ENCODE peak calls at places on chromosomes 3 and 15, in seven cellular contexts. One of them, this sample, is unnamed.

GRCh38 chr3:187264946-187265345 is 26.6 kb downstream of the MASP1 start:
- DNase-seq in T follicular helper cell: no peak
- DNase-seq in H7: no peak
- DNase-seq in AG10803: peak; percentile 48
- DNase-seq in NCI-H345: no peak
- DNase-seq in T-helper 2 cell: no peak
- DNase-seq in stimulated activated CD4-positive, alpha-beta T cell treated with anti-CD3 and anti-CD28 coated beads, Interleukin-12 subunit alpha, Interleukin-12 subunit beta, amount 100 ng/mL, for 4 hours: no peak
- DNase-seq in this sample: no peak

GRCh38 chr3:25113891-25114290 is 314.2 kb upstream of the RARB start:
- DNase-seq in T-helper 2 cell: no peak
- DNase-seq in H7: no peak
- DNase-seq in T follicular helper cell: no peak
- DNase-seq in stimulated activated CD4-positive, alpha-beta T cell treated with anti-CD3 and anti-CD28 coated beads, Interleukin-12 subunit alpha, Interleukin-12 subunit beta, amount 100 ng/mL, for 4 hours: no peak
- DNase-seq in NCI-H345: no peak
- DNase-seq in AG10803: no peak
- DNase-seq in this sample: no peak

GRCh38 chr3:149648525-149648924 is 9.3 kb downstream of the WWTR1 start:
- DNase-seq in T follicular helper cell: no peak
- DNase-seq in NCI-H345: no peak
- DNase-seq in stimulated activated CD4-positive, alpha-beta T cell treated with anti-CD3 and anti-CD28 coated beads, Interleukin-12 subunit alpha, Interleukin-12 subunit beta, amount 100 ng/mL, for 4 hours: no peak
- DNase-seq in AG10803: no peak
- DNase-seq in T-helper 2 cell: no peak
- DNase-seq in H7: no peak
- DNase-seq in this sample: no peak

GRCh38 chr3:94036909-94037507 is 8.6 kb upstream of the STX19 start:
- DNase-seq in AG10803: peak; percentile 66
- DNase-seq in stimulated activated CD4-positive, alpha-beta T cell treated with anti-CD3 and anti-CD28 coated beads, Interleukin-12 subunit alpha, Interleukin-12 subunit beta, amount 100 ng/mL, for 4 hours: no peak
- DNase-seq in T follicular helper cell: no peak
- DNase-seq in T-helper 2 cell: no peak
- DNase-seq in NCI-H345: no peak
- DNase-seq in H7: peak; percentile 42
- DNase-seq in this sample: no peak

GRCh38 chr3:69428657-69429255 is 42.9 kb upstream of the FRMD4B start:
- DNase-seq in T-helper 2 cell: no peak
- DNase-seq in NCI-H345: no peak
- DNase-seq in AG10803: no peak
- DNase-seq in stimulated activated CD4-positive, alpha-beta T cell treated with anti-CD3 and anti-CD28 coated beads, Interleukin-12 subunit alpha, Interleukin-12 subunit beta, amount 100 ng/mL, for 4 hours: no peak
- DNase-seq in H7: no peak
- DNase-seq in T follicular helper cell: no peak
- DNase-seq in this sample: no peak

GRCh38 chr15:67943475-67943874 is 103.6 kb upstream of the RNU6-1 start:
- DNase-seq in T follicular helper cell: no peak
- DNase-seq in T-helper 2 cell: no peak
- DNase-seq in stimulated activated CD4-positive, alpha-beta T cell treated with anti-CD3 and anti-CD28 coated beads, Interleukin-12 subunit alpha, Interleukin-12 subunit beta, amount 100 ng/mL, for 4 hours: no peak
- DNase-seq in H7: no peak
- DNase-seq in NCI-H345: no peak
- DNase-seq in AG10803: no peak
- DNase-seq in this sample: no peak

GRCh38 chr15:92033319-92033718 is 179.8 kb downstream of the SLCO3A1 start:
- DNase-seq in T-helper 2 cell: no peak
- DNase-seq in T follicular helper cell: no peak
- DNase-seq in H7: no peak
- DNase-seq in stimulated activated CD4-positive, alpha-beta T cell treated with anti-CD3 and anti-CD28 coated beads, Interleukin-12 subunit alpha, Interleukin-12 subunit beta, amount 100 ng/mL, for 4 hours: no peak
- DNase-seq in NCI-H345: no peak
- DNase-seq in AG10803: no peak
- DNase-seq in this sample: no peak

GRCh38 chr3:136992091-136992490 is 34.3 kb downstream of the IL20RB start:
- DNase-seq in T follicular helper cell: no peak
- DNase-seq in NCI-H345: no peak
- DNase-seq in T-helper 2 cell: no peak
- DNase-seq in stimulated activated CD4-positive, alpha-beta T cell treated with anti-CD3 and anti-CD28 coated beads, Interleukin-12 subunit alpha, Interleukin-12 subunit beta, amount 100 ng/mL, for 4 hours: no peak
- DNase-seq in AG10803: no peak
- DNase-seq in H7: no peak
- DNase-seq in this sample: no peak

GRCh38 chr3:16503191-16503776 is 10.2 kb downstream of the RFTN1 start:
- DNase-seq in AG10803: peak; percentile 61
- DNase-seq in NCI-H345: no peak
- DNase-seq in stimulated activated CD4-positive, alpha-beta T cell treated with anti-CD3 and anti-CD28 coated beads, Interleukin-12 subunit alpha, Interleukin-12 subunit beta, amount 100 ng/mL, for 4 hours: no peak
- DNase-seq in T-helper 2 cell: no peak
- DNase-seq in H7: no peak
- DNase-seq in T follicular helper cell: no peak
- DNase-seq in this sample: no peak

GRCh38 chr3:185270262-185270955 is 16.6 kb upstream of the EHHADH start:
- DNase-seq in stimulated activated CD4-positive, alpha-beta T cell treated with anti-CD3 and anti-CD28 coated beads, Interleukin-12 subunit alpha, Interleukin-12 subunit beta, amount 100 ng/mL, for 4 hours: no peak
- DNase-seq in NCI-H345: peak; percentile 15
- DNase-seq in H7: peak; percentile 71
- DNase-seq in T follicular helper cell: no peak
- DNase-seq in AG10803: peak; percentile 41
- DNase-seq in T-helper 2 cell: no peak
- DNase-seq in this sample: no peak

GRCh38 chr15:80489030-80489594 is 84.9 kb downstream of the ARNT2 start:
- DNase-seq in AG10803: peak; percentile 94
- DNase-seq in stimulated activated CD4-positive, alpha-beta T cell treated with anti-CD3 and anti-CD28 coated beads, Interleukin-12 subunit alpha, Interleukin-12 subunit beta, amount 100 ng/mL, for 4 hours: no peak
- DNase-seq in H7: no peak
- DNase-seq in T-helper 2 cell: no peak
- DNase-seq in NCI-H345: no peak
- DNase-seq in T follicular helper cell: no peak
- DNase-seq in this sample: no peak

GRCh38 chr3:32996755-32997091 is 45.3 kb downstream of the CCR4 start:
- DNase-seq in H7: no peak
- DNase-seq in T follicular helper cell: no peak
- DNase-seq in NCI-H345: no peak
- DNase-seq in AG10803: no peak
- DNase-seq in stimulated activated CD4-positive, alpha-beta T cell treated with anti-CD3 and anti-CD28 coated beads, Interleukin-12 subunit alpha, Interleukin-12 subunit beta, amount 100 ng/mL, for 4 hours: no peak
- DNase-seq in T-helper 2 cell: no peak
- DNase-seq in this sample: no peak

GRCh38 chr3:112604536-112604935 is 36.4 kb downstream of the CCDC80 start:
- DNase-seq in T-helper 2 cell: no peak
- DNase-seq in AG10803: peak; percentile 90
- DNase-seq in H7: no peak
- DNase-seq in T follicular helper cell: no peak
- DNase-seq in NCI-H345: no peak
- DNase-seq in stimulated activated CD4-positive, alpha-beta T cell treated with anti-CD3 and anti-CD28 coated beads, Interleukin-12 subunit alpha, Interleukin-12 subunit beta, amount 100 ng/mL, for 4 hours: no peak
- DNase-seq in this sample: no peak

GRCh38 chr3:11718582-11719405 is 75.1 kb upstream of the VGLL4 start:
- DNase-seq in T-helper 2 cell: peak; percentile 28
- DNase-seq in H7: peak; percentile 69
- DNase-seq in stimulated activated CD4-positive, alpha-beta T cell treated with anti-CD3 and anti-CD28 coated beads, Interleukin-12 subunit alpha, Interleukin-12 subunit beta, amount 100 ng/mL, for 4 hours: peak; percentile 38
- DNase-seq in T follicular helper cell: peak; percentile 2
- DNase-seq in NCI-H345: peak; percentile 33
- DNase-seq in AG10803: peak; percentile 62
- DNase-seq in this sample: no peak

GRCh38 chr15:41207687-41208448 is 22.7 kb downstream of the EXD1 start:
- DNase-seq in AG10803: peak; percentile 38
- DNase-seq in T follicular helper cell: no peak
- DNase-seq in T-helper 2 cell: no peak
- DNase-seq in H7: no peak
- DNase-seq in NCI-H345: no peak
- DNase-seq in stimulated activated CD4-positive, alpha-beta T cell treated with anti-CD3 and anti-CD28 coated beads, Interleukin-12 subunit alpha, Interleukin-12 subunit beta, amount 100 ng/mL, for 4 hours: no peak
- DNase-seq in this sample: no peak

GRCh38 chr3:72888546-72889309 is 882 bp downstream of the GXYLT2 start:
- DNase-seq in NCI-H345: peak; percentile 26
- DNase-seq in T follicular helper cell: no peak
- DNase-seq in T-helper 2 cell: no peak
- DNase-seq in stimulated activated CD4-positive, alpha-beta T cell treated with anti-CD3 and anti-CD28 coated beads, Interleukin-12 subunit alpha, Interleukin-12 subunit beta, amount 100 ng/mL, for 4 hours: no peak
- DNase-seq in H7: peak; percentile 68
- DNase-seq in AG10803: no peak
- DNase-seq in this sample: no peak

GRCh38 chr3:193544289-193544688 is 10.4 kb downstream of the ATP13A4 start:
- DNase-seq in H7: no peak
- DNase-seq in T follicular helper cell: no peak
- DNase-seq in NCI-H345: no peak
- DNase-seq in AG10803: no peak
- DNase-seq in stimulated activated CD4-positive, alpha-beta T cell treated with anti-CD3 and anti-CD28 coated beads, Interleukin-12 subunit alpha, Interleukin-12 subunit beta, amount 100 ng/mL, for 4 hours: no peak
- DNase-seq in T-helper 2 cell: no peak
- DNase-seq in this sample: no peak

GRCh38 chr3:46845397-46845859 is 17.8 kb downstream of the MYL3 start:
- DNase-seq in NCI-H345: no peak
- DNase-seq in H7: peak; percentile 87
- DNase-seq in AG10803: peak; percentile 92
- DNase-seq in T follicular helper cell: no peak
- DNase-seq in T-helper 2 cell: no peak
- DNase-seq in stimulated activated CD4-positive, alpha-beta T cell treated with anti-CD3 and anti-CD28 coated beads, Interleukin-12 subunit alpha, Interleukin-12 subunit beta, amount 100 ng/mL, for 4 hours: no peak
- DNase-seq in this sample: no peak

GRCh38 chr15:40789999-40790398 is 16.9 kb upstream of the ZFYVE19 start:
- DNase-seq in stimulated activated CD4-positive, alpha-beta T cell treated with anti-CD3 and anti-CD28 coated beads, Interleukin-12 subunit alpha, Interleukin-12 subunit beta, amount 100 ng/mL, for 4 hours: no peak
- DNase-seq in H7: no peak
- DNase-seq in AG10803: no peak
- DNase-seq in NCI-H345: no peak
- DNase-seq in T follicular helper cell: no peak
- DNase-seq in T-helper 2 cell: no peak
- DNase-seq in this sample: no peak

GRCh38 chr15:68414591-68414990 is 17.4 kb downstream of the ITGA11 start:
- DNase-seq in stimulated activated CD4-positive, alpha-beta T cell treated with anti-CD3 and anti-CD28 coated beads, Interleukin-12 subunit alpha, Interleukin-12 subunit beta, amount 100 ng/mL, for 4 hours: no peak
- DNase-seq in H7: no peak
- DNase-seq in T follicular helper cell: no peak
- DNase-seq in NCI-H345: no peak
- DNase-seq in AG10803: no peak
- DNase-seq in T-helper 2 cell: no peak
- DNase-seq in this sample: no peak

GRCh38 chr3:189714991-189715961 is 84.1 kb downstream of the TP63 start:
- DNase-seq in T follicular helper cell: no peak
- DNase-seq in NCI-H345: peak; percentile 20
- DNase-seq in AG10803: peak; percentile 88
- DNase-seq in T-helper 2 cell: no peak
- DNase-seq in H7: no peak
- DNase-seq in stimulated activated CD4-positive, alpha-beta T cell treated with anti-CD3 and anti-CD28 coated beads, Interleukin-12 subunit alpha, Interleukin-12 subunit beta, amount 100 ng/mL, for 4 hours: no peak
- DNase-seq in this sample: no peak

GRCh38 chr3:14295777-14296176 is 106.6 kb upstream of the SLC6A6 start:
- DNase-seq in AG10803: no peak
- DNase-seq in T follicular helper cell: no peak
- DNase-seq in T-helper 2 cell: no peak
- DNase-seq in stimulated activated CD4-positive, alpha-beta T cell treated with anti-CD3 and anti-CD28 coated beads, Interleukin-12 subunit alpha, Interleukin-12 subunit beta, amount 100 ng/mL, for 4 hours: no peak
- DNase-seq in H7: no peak
- DNase-seq in NCI-H345: no peak
- DNase-seq in this sample: no peak

GRCh38 chr3:190229632-190230424 is 92.4 kb downstream of the CLDN1 start:
- DNase-seq in stimulated activated CD4-positive, alpha-beta T cell treated with anti-CD3 and anti-CD28 coated beads, Interleukin-12 subunit alpha, Interleukin-12 subunit beta, amount 100 ng/mL, for 4 hours: no peak
- DNase-seq in T-helper 2 cell: no peak
- DNase-seq in T follicular helper cell: no peak
- DNase-seq in H7: no peak
- DNase-seq in NCI-H345: no peak
- DNase-seq in AG10803: peak; percentile 29
- DNase-seq in this sample: no peak

GRCh38 chr3:64109438-64109837 is 86.1 kb upstream of the PSMD6 start:
- DNase-seq in T follicular helper cell: no peak
- DNase-seq in stimulated activated CD4-positive, alpha-beta T cell treated with anti-CD3 and anti-CD28 coated beads, Interleukin-12 subunit alpha, Interleukin-12 subunit beta, amount 100 ng/mL, for 4 hours: no peak
- DNase-seq in NCI-H345: no peak
- DNase-seq in H7: no peak
- DNase-seq in T-helper 2 cell: no peak
- DNase-seq in AG10803: no peak
- DNase-seq in this sample: no peak

This sample was measured in DMS79.